ENCODE peak calls at places on chromosome 21, in seven cellular contexts. W is H1, R is HCT116, H is HepG2, Q is K562, G is GM12878, B is SK-N-SH. O is an unnamed sample.
A peak's percentile ranks its signal among the peaks of the same experiment; 100 is the strongest.

GRCh38 chr21:42084079-42084478 is 13.0 kb downstream of the UMODL1 start:
- DNase-seq in R (no peak), G (no peak), H (no peak), B (no peak), Q (no peak), W (no peak), O (no peak)

GRCh38 chr21:20874202-20874601 is 124.0 kb upstream of the NCAM2 start:
- DNase-seq in R (no peak), G (no peak), H (no peak), B (no peak), Q (no peak), W (no peak), O (no peak)

GRCh38 chr21:26555554-26555953 is 17.5 kb downstream of the CYYR1 start:
- DNase-seq in G (no peak), W (no peak), H (no peak), R (no peak), Q (no peak), B (no peak), O (no peak)

GRCh38 chr21:37767984-37768383 is 148.3 kb downstream of the KCNJ6 start:
- DNase-seq in H (no peak), B (no peak), Q (no peak), R (no peak), W (no peak), G (no peak), O (no peak)

GRCh38 chr21:42515708-42516502 is 2.3 kb downstream of the SLC37A1 start:
- DNase-seq in G (no peak), B (no peak), H (no peak), Q (no peak), R (peak; percentile 48), W (no peak), O (peak; percentile 84)

GRCh38 chr21:36211660-36212512 is 55.3 kb downstream of the DOP1B start:
- DNase-seq in R (no peak), G (no peak), W (no peak), H (no peak), B (no peak), Q (no peak), O (no peak)

GRCh38 chr21:41856572-41856971 is 22.6 kb downstream of the PRDM15 start:
- DNase-seq in Q (no peak), B (no peak), H (no peak), W (no peak), R (no peak), G (no peak), O (no peak)

GRCh38 chr21:28135646-28136045 is 857.0 kb downstream of the LTN1 start:
- DNase-seq in W (no peak), B (no peak), H (no peak), Q (no peak), R (no peak), G (no peak), O (no peak)

GRCh38 chr21:39686636-39687035 is 58.3 kb upstream of the IGSF5 start:
- DNase-seq in G (no peak), H (no peak), Q (no peak), B (no peak), R (no peak), W (no peak), O (no peak)

GRCh38 chr21:36661511-36662309 is 37.2 kb upstream of the SIM2 start:
- DNase-seq in B (peak; percentile 43), W (no peak), H (peak; percentile 96), G (no peak), R (peak; percentile 24), Q (peak; percentile 62), O (peak; percentile 73)

GRCh38 chr21:42621166-42621827 is 32.1 kb upstream of the PDE9A start:
- DNase-seq in H (peak; percentile 26), G (no peak), W (no peak), B (no peak), Q (no peak), R (no peak), O (no peak)

GRCh38 chr21:18812308-18812707 is 408.7 kb upstream of the TMPRSS15 start:
- DNase-seq in R (no peak), G (no peak), Q (no peak), W (no peak), B (no peak), H (no peak), O (no peak)

GRCh38 chr21:15289896-15290841 is 225.4 kb upstream of the NRIP1 start:
- DNase-seq in Q (peak; percentile 52), R (no peak), G (no peak), H (peak; percentile 22), B (peak; percentile 58), W (no peak), O (no peak)

GRCh38 chr21:18832081-18832670 is 428.6 kb upstream of the TMPRSS15 start:
- DNase-seq in G (no peak), H (no peak), W (no peak), B (no peak), R (no peak), Q (no peak), O (no peak)

GRCh38 chr21:38769253-38769780 is 36.4 kb upstream of the ETS2 start:
- DNase-seq in Q (no peak), G (no peak), B (no peak), H (no peak), W (no peak), R (no peak), O (no peak)

GRCh38 chr21:34022557-34023335 is 50.6 kb upstream of the MRPS6 start:
- DNase-seq in Q (no peak), H (no peak), W (no peak), B (no peak), G (no peak), R (no peak), O (no peak)

GRCh38 chr21:41187537-41188025 is 19.6 kb downstream of the BACE2 start:
- DNase-seq in W (no peak), Q (no peak), H (no peak), G (no peak), B (no peak), R (no peak), O (no peak)

GRCh38 chr21:38909929-38910328 is 104.2 kb downstream of the ETS2 start:
- DNase-seq in B (no peak), R (no peak), H (no peak), G (no peak), W (no peak), Q (no peak), O (no peak)

GRCh38 chr21:14533555-14534400 is 12.3 kb downstream of the SAMSN1 start:
- DNase-seq in R (peak; percentile 67), G (peak; percentile 56), W (no peak), H (no peak), Q (no peak), B (no peak), O (no peak)

GRCh38 chr21:32803651-32804050 is 32.1 kb upstream of the PAXBP1 start:
- DNase-seq in B (no peak), R (no peak), Q (no peak), G (no peak), W (no peak), H (no peak), O (no peak)

GRCh38 chr21:32807717-32808380 is 36.3 kb upstream of the PAXBP1 start:
- DNase-seq in B (no peak), G (no peak), Q (no peak), R (no peak), W (no peak), H (no peak), O (no peak)

GRCh38 chr21:32812035-32812434 is 40.5 kb upstream of the PAXBP1 start:
- DNase-seq in Q (no peak), R (no peak), W (no peak), G (no peak), H (no peak), B (no peak), O (no peak)

GRCh38 chr21:32802954-32803353 is 31.4 kb upstream of the PAXBP1 start:
- DNase-seq in B (no peak), G (no peak), W (no peak), H (no peak), Q (no peak), R (no peak), O (no peak)

GRCh38 chr21:32806810-32807386 is 35.3 kb upstream of the PAXBP1 start:
- DNase-seq in Q (no peak), H (no peak), G (no peak), B (no peak), R (no peak), W (no peak), O (no peak)
- TF ChIP-seq JUND in Q (no peak), H (no peak), G (no peak), B (no peak), R (no peak), W (no peak), O (no peak)

DNA sequence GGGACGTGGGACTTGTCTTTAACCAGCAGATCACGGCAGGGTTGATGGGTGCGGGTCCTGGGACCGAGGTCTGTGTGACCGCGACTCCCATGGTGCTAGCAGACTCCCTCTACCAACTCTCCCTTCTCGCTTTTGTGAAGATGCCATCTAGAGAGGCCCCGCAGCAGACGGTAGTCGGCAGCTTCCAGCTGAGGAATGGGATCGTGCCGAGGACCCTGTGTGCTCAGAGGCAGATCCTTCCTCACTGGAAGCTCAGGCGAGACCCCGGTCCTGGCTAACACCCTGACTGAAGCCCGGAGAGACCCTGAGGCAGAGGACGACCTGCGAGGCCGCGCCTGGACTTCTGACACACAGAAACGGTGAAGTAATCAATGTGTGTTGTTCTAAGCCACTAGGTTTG is 12.5 kb upstream of the SPATC1L start:
- DNase-seq in H (no peak), G (no peak), Q (no peak), B (peak; percentile 5), R (no peak), W (no peak), O (no peak)
- TF ChIP-seq JUND in H (no peak), G (no peak), Q (no peak), B (no peak), R (no peak), W (no peak), O (no peak)

DNA sequence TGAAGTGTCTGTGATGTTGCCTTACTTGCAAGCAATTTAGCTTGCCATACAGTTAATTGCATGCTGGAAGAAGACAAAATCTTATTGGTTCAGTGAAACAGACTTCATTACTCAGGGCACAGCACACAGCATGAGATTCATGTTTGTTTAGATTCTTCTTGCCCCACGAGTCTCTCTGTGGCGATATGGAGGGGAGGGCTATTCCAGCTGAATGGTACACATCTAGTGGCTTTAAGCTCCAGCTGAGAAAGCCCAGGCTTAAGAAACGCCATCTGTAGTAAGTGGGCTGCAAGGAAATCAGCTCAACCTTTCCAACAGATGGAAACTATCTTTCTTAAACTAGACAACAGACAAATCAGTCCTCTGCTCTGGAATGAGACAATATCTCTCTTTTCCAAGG is 1022.0 kb downstream of the NCAM2 start:
- DNase-seq in B (no peak), G (no peak), H (no peak), Q (no peak), W (no peak), R (no peak), O (no peak)
- TF ChIP-seq JUND in B (no peak), G (no peak), H (no peak), Q (no peak), W (no peak), R (no peak), O (no peak)

DNA sequence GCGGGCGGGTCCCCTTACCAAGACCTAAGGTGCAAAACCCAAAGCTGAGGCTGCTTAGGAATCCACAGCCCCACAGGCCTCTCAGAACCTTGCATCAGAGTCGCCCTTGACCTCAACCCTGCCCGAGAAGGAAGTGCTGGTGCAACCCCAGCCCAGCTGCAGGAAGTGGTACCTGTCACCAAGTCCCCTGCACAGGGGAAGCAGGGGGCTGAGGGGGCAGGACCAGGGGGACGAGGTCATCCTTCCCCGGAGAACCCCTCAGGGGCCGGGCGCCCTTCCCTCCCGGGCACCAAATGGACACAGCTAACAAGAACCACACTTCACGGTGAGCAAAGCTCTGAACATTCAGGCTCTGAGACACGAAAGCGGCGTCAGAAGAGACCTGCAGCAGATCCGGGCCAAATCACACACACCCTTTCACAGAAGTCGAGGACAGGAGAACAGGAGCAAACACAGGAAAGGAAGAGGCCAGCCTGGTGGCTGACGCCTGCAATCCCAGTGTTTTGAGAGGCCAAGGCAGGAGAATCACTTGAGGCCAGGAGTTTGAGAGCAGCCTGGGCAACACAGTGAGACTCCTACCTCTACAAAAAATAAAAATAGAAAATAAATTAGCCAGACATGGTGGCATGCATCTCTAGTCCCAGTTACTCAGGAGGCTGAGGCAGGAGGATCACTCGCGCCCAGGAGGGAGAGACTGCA is 6.4 kb downstream of the ITGB2 start:
- DNase-seq in B (no peak), R (no peak), Q (no peak), G (no peak), H (peak; percentile 41), W (no peak), O (no peak)
- TF ChIP-seq JUND in B (no peak), R (no peak), Q (no peak), G (no peak), H (no peak), W (no peak), O (no peak)